ENCODE peak calls at places on chromosomes 1 and 21, in four cellular contexts. Z is SK-N-SH, I is K562, B is GM12878. M is an unnamed sample.

GRCh38 chr1:173424786-173425407 is 52.2 kb upstream of the PRDX6 start:
- DNase-seq in Z (no peak), I (no peak), B (no peak), M (no peak)

GRCh38 chr21:41887682-41888081 is 8.5 kb upstream of the PRDM15 start:
- DNase-seq in Z (no peak), I (no peak), B (no peak), M (no peak)

GRCh38 chr21:46471514-46471913 is 12.8 kb downstream of the DIP2A start:
- DNase-seq in Z (no peak), I (no peak), B (no peak), M (no peak)

GRCh38 chr1:150516050-150516591 is 569 bp downstream of the FALEC start:
- DNase-seq in Z (peak), I (peak), B (no peak), M (no peak)

GRCh38 chr1:43273708-43274107 is 3.9 kb downstream of the TMEM125 start:
- DNase-seq in Z (no peak), I (no peak), B (no peak), M (no peak)

GRCh38 chr21:43825936-43826622 is 36.7 kb downstream of the RRP1 start:
- DNase-seq in Z (peak), I (no peak), B (no peak), M (peak)

GRCh38 chr1:185314416-185314815 is 2.6 kb downstream of the IVNS1ABP start:
- DNase-seq in Z (no peak), I (no peak), B (no peak), M (no peak)

GRCh38 chr1:57908471-57908870 is 484.6 kb upstream of the DAB1 start:
- DNase-seq in Z (peak), I (no peak), B (no peak), M (no peak)

GRCh38 chr1:115204529-115204928 is 115.2 kb upstream of the TSPAN2 start:
- DNase-seq in Z (no peak), I (no peak), B (no peak), M (no peak)

GRCh38 chr1:8166436-8166835 is 140.3 kb upstream of the ERRFI1 start:
- DNase-seq in Z (no peak), I (no peak), B (no peak), M (no peak)

GRCh38 chr21:43865471-43866181 is 603 bp downstream of the AGPAT3 start:
- DNase-seq in Z (peak), I (peak), B (no peak), M (no peak)

GRCh38 chr1:201636581-201636980 is 97.7 kb downstream of the NAV1 start:
- DNase-seq in Z (no peak), I (no peak), B (no peak), M (no peak)

GRCh38 chr21:38807481-38807880 is 1.8 kb downstream of the ETS2 start:
- DNase-seq in Z (peak), I (no peak), B (no peak), M (no peak)

GRCh38 chr1:21232044-21232443 is 55.3 kb upstream of the EIF4G3 start:
- DNase-seq in Z (peak), I (peak), B (no peak), M (peak)

GRCh38 chr1:93029317-93029716 is 49.8 kb upstream of the MTF2 start:
- DNase-seq in Z (no peak), I (no peak), B (peak), M (no peak)

GRCh38 chr1:155011437-155011907 is 8.9 kb downstream of the ZBTB7B start:
- DNase-seq in Z (no peak), I (no peak), B (no peak), M (no peak)
- TF ChIP-seq USF1 in Z (no peak), I (no peak), B (no peak), M (no peak)

DNA sequence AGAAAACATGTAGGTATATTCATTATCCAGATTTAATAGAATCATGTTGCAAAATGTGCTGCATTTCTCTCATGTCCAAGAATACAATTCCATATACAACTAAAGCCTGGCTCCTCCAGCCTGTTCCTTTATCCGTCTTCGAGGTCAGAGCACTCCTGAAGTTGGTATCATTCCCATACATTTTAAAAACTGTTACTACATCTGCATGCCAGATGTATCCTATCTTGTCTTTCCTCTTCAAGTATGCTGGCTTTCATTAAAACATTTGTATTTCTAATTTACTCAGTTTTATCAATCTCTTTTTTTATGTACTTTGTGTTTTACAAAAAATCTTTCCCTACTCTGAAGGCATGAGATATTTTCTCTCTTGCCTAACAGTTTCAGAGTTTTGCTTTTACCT is 536.6 kb upstream of the USP24 start:
- DNase-seq in Z (no peak), I (no peak), B (no peak), M (no peak)
- TF ChIP-seq USF1 in Z (no peak), I (no peak), B (no peak), M (no peak)

GRCh38 chr1:182611787-182612186 is 7.6 kb upstream of the RGS16 start:
- DNase-seq in Z (no peak), I (no peak), B (no peak), M (peak)

GRCh38 chr1:182608850-182609610 is 4.8 kb upstream of the RGS16 start:
- DNase-seq in Z (no peak), I (no peak), B (no peak), M (no peak)

GRCh38 chr1:182608236-182608635 is 4.0 kb upstream of the RGS16 start:
- DNase-seq in Z (peak), I (no peak), B (no peak), M (no peak)

GRCh38 chr1:182611326-182611725 is 7.1 kb upstream of the RGS16 start:
- DNase-seq in Z (no peak), I (no peak), B (no peak), M (no peak)

DNA sequence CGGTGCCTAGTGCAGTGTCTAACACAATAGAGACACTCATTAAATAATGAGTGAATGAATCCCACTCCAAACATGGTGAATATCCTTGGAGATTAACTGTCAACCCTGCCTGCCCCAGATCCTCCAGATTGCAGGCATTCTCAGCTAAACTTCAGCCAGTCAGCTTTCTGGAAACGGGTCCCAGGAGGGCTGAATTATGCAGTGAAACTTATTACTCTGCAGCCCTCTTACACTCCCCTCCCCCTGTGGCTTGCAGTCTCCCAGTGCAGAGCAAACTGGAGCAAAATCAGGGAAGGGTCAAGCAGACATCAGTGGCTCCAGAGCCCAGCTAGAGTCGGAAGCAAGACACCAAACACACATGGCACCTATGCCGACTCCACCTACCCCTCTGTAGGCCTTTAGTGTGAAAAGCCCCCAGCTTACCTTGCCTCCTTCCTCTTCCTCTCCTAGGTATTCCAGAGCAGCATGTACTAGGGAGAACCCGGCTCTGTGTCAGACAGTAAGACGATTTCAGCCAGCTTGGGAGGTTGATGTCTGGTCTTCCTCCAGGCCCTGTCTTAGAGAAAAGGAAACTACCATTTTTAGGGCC is 6.5 kb upstream of the RGS16 start:
- DNase-seq in Z (no peak), I (no peak), B (no peak), M (no peak)
- TF ChIP-seq USF1 in Z (no peak), I (no peak), B (no peak), M (no peak)

GRCh38 chr1:181318858-181319235 is 164.5 kb upstream of the CACNA1E start:
- DNase-seq in Z (no peak), I (no peak), B (no peak), M (no peak)

GRCh38 chr1:181319903-181320302 is 163.4 kb upstream of the CACNA1E start:
- DNase-seq in Z (no peak), I (no peak), B (no peak), M (no peak)

GRCh38 chr1:181318022-181318857 is 165.1 kb upstream of the CACNA1E start:
- DNase-seq in Z (no peak), I (no peak), B (no peak), M (peak)

GRCh38 chr1:181314959-181315358 is 168.4 kb upstream of the CACNA1E start:
- DNase-seq in Z (no peak), I (no peak), B (no peak), M (no peak)

DNA sequence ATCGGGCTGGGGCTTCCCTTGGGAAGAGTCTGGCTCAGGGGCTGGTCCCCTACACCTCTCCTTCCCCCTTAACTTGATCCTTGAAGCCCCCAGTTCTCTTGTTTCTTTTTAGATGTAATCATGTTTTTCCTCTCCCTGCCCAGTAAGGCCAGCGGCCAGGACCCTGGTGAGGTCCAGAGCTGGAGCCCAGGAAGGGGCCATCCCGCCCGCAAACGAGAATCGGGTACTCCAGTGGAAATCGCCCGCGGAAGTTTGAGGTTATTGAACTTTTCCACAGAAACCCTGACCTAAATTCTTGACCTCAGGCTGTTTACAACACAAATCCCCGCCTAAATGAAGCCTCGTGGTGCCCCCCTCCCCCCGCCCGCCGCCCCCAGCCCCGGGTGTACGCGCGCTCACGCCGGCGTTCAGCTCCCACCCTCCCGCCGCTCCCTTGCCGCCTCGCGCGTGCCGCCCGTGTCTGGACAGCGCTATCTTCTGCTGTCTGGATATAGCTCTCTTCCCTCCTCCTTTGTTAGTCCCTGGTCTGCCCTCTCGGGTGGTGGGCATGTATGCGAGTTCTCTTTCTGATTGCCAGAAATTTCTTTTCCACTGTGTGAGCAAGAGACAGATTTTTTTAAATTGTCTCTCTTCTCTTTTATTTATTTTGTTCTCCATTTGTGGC is 165.9 kb upstream of the CACNA1E start:
- DNase-seq in Z (no peak), I (no peak), B (no peak), M (no peak)
- TF ChIP-seq USF1 in Z (no peak), I (no peak), B (no peak), M (no peak)

GRCh38 chr1:12406218-12407021 is 176.6 kb downstream of the VPS13D start:
- DNase-seq in Z (no peak), I (no peak), B (no peak), M (no peak)
- TF ChIP-seq USF1 in Z (no peak), I (no peak), B (no peak), M (no peak)

GRCh38 chr1:204190212-204191211 is 5.8 kb downstream of the KISS1 start:
- DNase-seq in Z (no peak), I (no peak), B (no peak), M (peak)
- TF ChIP-seq USF1 in Z (no peak), I (no peak), B (no peak), M (no peak)

DNA sequence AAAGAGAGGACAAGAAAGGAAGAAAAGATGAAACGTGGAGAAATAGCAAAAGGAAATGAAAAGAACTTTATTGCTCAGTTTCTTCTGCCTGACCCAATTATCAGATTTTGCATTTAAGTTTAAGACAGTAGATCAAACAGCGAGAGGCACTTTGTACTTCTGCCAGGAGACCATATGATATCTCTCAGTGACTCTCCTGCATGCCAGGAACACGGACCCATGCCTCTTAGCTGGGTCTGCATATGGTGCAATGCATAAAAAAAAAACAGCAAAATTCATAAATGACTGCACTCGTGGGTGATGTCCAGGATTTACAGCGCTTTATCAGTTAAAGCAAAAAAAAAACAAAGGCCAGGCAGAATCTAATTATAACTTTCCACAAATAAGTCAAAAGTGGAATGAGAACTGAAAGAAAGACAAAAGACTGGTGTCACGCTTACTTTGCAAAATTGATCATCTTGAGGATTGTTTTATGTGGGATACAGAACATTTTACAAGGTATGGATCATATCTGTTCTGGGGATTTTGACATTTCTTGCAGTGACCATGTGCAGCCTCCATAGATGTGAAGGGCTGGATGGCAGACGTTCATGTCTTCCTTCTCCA is 79.6 kb downstream of the RUNX1 start:
- DNase-seq in Z (no peak), I (no peak), B (no peak), M (no peak)
- TF ChIP-seq USF1 in Z (no peak), I (no peak), B (no peak), M (no peak)

M was measured in WTC11.